ENCODE peak calls at places on chromosomes 7 and 10, in five cellular contexts. One of them, this sample, is unnamed.

GRCh38 chr7:108358553-108358952 is 97.7 kb downstream of the NRCAM start:
- DNase-seq in PC-3: peak; percentile 87
- DNase-seq in AG09309: peak; percentile 55
- DNase-seq in progenitor cell of endocrine pancreas: no peak
- DNase-seq in cardiac fibroblast: peak; percentile 95
- DNase-seq in this sample: no peak

GRCh38 chr7:98571986-98572385 is 45.1 kb upstream of the NPTX2 start:
- DNase-seq in PC-3: no peak
- DNase-seq in AG09309: no peak
- DNase-seq in progenitor cell of endocrine pancreas: no peak
- DNase-seq in cardiac fibroblast: no peak
- DNase-seq in this sample: no peak

GRCh38 chr10:57222603-57223002 is 861.5 kb upstream of the ZWINT start:
- DNase-seq in PC-3: no peak
- DNase-seq in AG09309: no peak
- DNase-seq in progenitor cell of endocrine pancreas: no peak
- DNase-seq in cardiac fibroblast: no peak
- DNase-seq in this sample: no peak

GRCh38 chr10:35563266-35563891 is 41.8 kb upstream of the GJD4 start:
- DNase-seq in PC-3: peak; percentile 98
- DNase-seq in AG09309: no peak
- DNase-seq in progenitor cell of endocrine pancreas: peak; percentile 38
- DNase-seq in cardiac fibroblast: peak; percentile 86
- DNase-seq in this sample: peak; percentile 69

GRCh38 chr10:110764378-110764777 is 107.3 kb upstream of the PDCD4 start:
- DNase-seq in PC-3: no peak
- DNase-seq in AG09309: no peak
- DNase-seq in progenitor cell of endocrine pancreas: no peak
- DNase-seq in cardiac fibroblast: no peak
- DNase-seq in this sample: no peak

GRCh38 chr10:68647928-68648327 is 73.1 kb upstream of the CCAR1 start:
- DNase-seq in PC-3: peak; percentile 90
- DNase-seq in AG09309: peak; percentile 79
- DNase-seq in progenitor cell of endocrine pancreas: no peak
- DNase-seq in cardiac fibroblast: peak; percentile 90
- DNase-seq in this sample: peak; percentile 15

GRCh38 chr7:77238703-77239136 is 39.1 kb upstream of the FGL2 start:
- DNase-seq in PC-3: no peak
- DNase-seq in AG09309: no peak
- DNase-seq in progenitor cell of endocrine pancreas: no peak
- DNase-seq in cardiac fibroblast: no peak
- DNase-seq in this sample: peak; percentile 98

GRCh38 chr7:97401398-97401797 is 283.9 kb downstream of the SDHAF3 start:
- DNase-seq in PC-3: no peak
- DNase-seq in AG09309: no peak
- DNase-seq in progenitor cell of endocrine pancreas: no peak
- DNase-seq in cardiac fibroblast: peak; percentile 17
- DNase-seq in this sample: no peak

GRCh38 chr10:60978287-60979115 is 34.5 kb upstream of the RHOBTB1 start:
- DNase-seq in PC-3: peak; percentile 99
- DNase-seq in AG09309: no peak
- DNase-seq in progenitor cell of endocrine pancreas: no peak
- DNase-seq in cardiac fibroblast: peak; percentile 44
- DNase-seq in this sample: no peak

GRCh38 chr7:70477051-70478010 is 654.6 kb upstream of the GALNT17 start:
- DNase-seq in PC-3: no peak
- DNase-seq in AG09309: no peak
- DNase-seq in progenitor cell of endocrine pancreas: no peak
- DNase-seq in cardiac fibroblast: no peak
- DNase-seq in this sample: no peak

GRCh38 chr7:833601-834258 is 1.5 kb downstream of the SUN1 start:
- DNase-seq in PC-3: no peak
- DNase-seq in AG09309: no peak
- DNase-seq in progenitor cell of endocrine pancreas: no peak
- DNase-seq in cardiac fibroblast: no peak
- DNase-seq in this sample: no peak

GRCh38 chr10:3085785-3086567 is 18.6 kb downstream of the PFKP start:
- DNase-seq in PC-3: no peak
- DNase-seq in AG09309: no peak
- DNase-seq in progenitor cell of endocrine pancreas: no peak
- DNase-seq in cardiac fibroblast: no peak
- DNase-seq in this sample: no peak

GRCh38 chr7:50531928-50532327 is 33.3 kb downstream of the DDC start:
- DNase-seq in PC-3: peak; percentile 60
- DNase-seq in AG09309: no peak
- DNase-seq in progenitor cell of endocrine pancreas: no peak
- DNase-seq in cardiac fibroblast: no peak
- DNase-seq in this sample: no peak

GRCh38 chr10:11225935-11226334 is 208.3 kb downstream of the CELF2 start:
- DNase-seq in PC-3: no peak
- DNase-seq in AG09309: no peak
- DNase-seq in progenitor cell of endocrine pancreas: no peak
- DNase-seq in cardiac fibroblast: no peak
- DNase-seq in this sample: peak; percentile 86

GRCh38 chr10:77943086-77943901 is 16.7 kb upstream of the DLG5 start:
- DNase-seq in PC-3: peak; percentile 99
- DNase-seq in AG09309: no peak
- DNase-seq in progenitor cell of endocrine pancreas: no peak
- DNase-seq in cardiac fibroblast: peak; percentile 76
- DNase-seq in this sample: peak; percentile 31

GRCh38 chr10:7411671-7412481 is 1.0 kb upstream of the SFMBT2 start:
- DNase-seq in PC-3: no peak
- DNase-seq in AG09309: no peak
- DNase-seq in progenitor cell of endocrine pancreas: no peak
- DNase-seq in cardiac fibroblast: no peak
- DNase-seq in this sample: no peak

GRCh38 chr10:126133906-126134703 is 237.7 kb downstream of the FANK1 start:
- DNase-seq in PC-3: peak; percentile 69
- DNase-seq in AG09309: peak; percentile 53
- DNase-seq in progenitor cell of endocrine pancreas: no peak
- DNase-seq in cardiac fibroblast: peak; percentile 92
- DNase-seq in this sample: no peak

GRCh38 chr10:67602268-67602950 is 93.6 kb downstream of the CTNNA3 start:
- DNase-seq in PC-3: peak; percentile 100
- DNase-seq in AG09309: peak; percentile 21
- DNase-seq in progenitor cell of endocrine pancreas: no peak
- DNase-seq in cardiac fibroblast: peak; percentile 85
- DNase-seq in this sample: no peak

GRCh38 chr10:5599613-5600520 is 66.5 kb downstream of the ASB13 start:
- DNase-seq in PC-3: no peak
- DNase-seq in AG09309: no peak
- DNase-seq in progenitor cell of endocrine pancreas: no peak
- DNase-seq in cardiac fibroblast: no peak
- DNase-seq in this sample: no peak

GRCh38 chr7:1675036-1675671 is 5.1 kb downstream of the ELFN1 start:
- DNase-seq in PC-3: no peak
- DNase-seq in AG09309: no peak
- DNase-seq in progenitor cell of endocrine pancreas: no peak
- DNase-seq in cardiac fibroblast: no peak
- DNase-seq in this sample: no peak

GRCh38 chr7:95394370-95394769 is 1.8 kb downstream of the PON3 start:
- DNase-seq in PC-3: no peak
- DNase-seq in AG09309: no peak
- DNase-seq in progenitor cell of endocrine pancreas: no peak
- DNase-seq in cardiac fibroblast: no peak
- DNase-seq in this sample: no peak

GRCh38 chr10:74500806-74501205 is 325.6 kb upstream of the KAT6B start:
- DNase-seq in PC-3: peak; percentile 46
- DNase-seq in AG09309: peak; percentile 5
- DNase-seq in progenitor cell of endocrine pancreas: no peak
- DNase-seq in cardiac fibroblast: peak; percentile 47
- DNase-seq in this sample: no peak

GRCh38 chr10:79081353-79082034 is 12.7 kb downstream of the ZMIZ1 start:
- DNase-seq in PC-3: peak; percentile 99
- DNase-seq in AG09309: peak; percentile 87
- DNase-seq in progenitor cell of endocrine pancreas: no peak
- DNase-seq in cardiac fibroblast: peak; percentile 90
- DNase-seq in this sample: peak; percentile 82

GRCh38 chr10:35194906-35195305 is 68.3 kb downstream of the CREM start:
- DNase-seq in PC-3: peak; percentile 37
- DNase-seq in AG09309: no peak
- DNase-seq in progenitor cell of endocrine pancreas: no peak
- DNase-seq in cardiac fibroblast: peak; percentile 58
- DNase-seq in this sample: peak; percentile 10

GRCh38 chr10:28263136-28263857 is 39.6 kb downstream of the MPP7 start:
- DNase-seq in PC-3: no peak
- DNase-seq in AG09309: no peak
- DNase-seq in progenitor cell of endocrine pancreas: no peak
- DNase-seq in cardiac fibroblast: no peak
- DNase-seq in this sample: no peak

GRCh38 chr10:19158358-19158757 is 109.8 kb downstream of the MALRD1 start:
- DNase-seq in PC-3: no peak
- DNase-seq in AG09309: no peak
- DNase-seq in progenitor cell of endocrine pancreas: no peak
- DNase-seq in cardiac fibroblast: no peak
- DNase-seq in this sample: no peak

GRCh38 chr7:155969192-155969929 is 157.1 kb upstream of the SHH start:
- DNase-seq in PC-3: no peak
- DNase-seq in AG09309: no peak
- DNase-seq in progenitor cell of endocrine pancreas: no peak
- DNase-seq in cardiac fibroblast: no peak
- DNase-seq in this sample: no peak

GRCh38 chr10:70331486-70332268 is 47.9 kb upstream of the NPFFR1 start:
- DNase-seq in PC-3: peak; percentile 99
- DNase-seq in AG09309: peak; percentile 80
- DNase-seq in progenitor cell of endocrine pancreas: no peak
- DNase-seq in cardiac fibroblast: peak; percentile 95
- DNase-seq in this sample: peak; percentile 99

GRCh38 chr10:79135790-79136189 is 67.0 kb downstream of the ZMIZ1 start:
- DNase-seq in PC-3: no peak
- DNase-seq in AG09309: no peak
- DNase-seq in progenitor cell of endocrine pancreas: no peak
- DNase-seq in cardiac fibroblast: no peak
- DNase-seq in this sample: no peak

GRCh38 chr7:3063016-3063753 is 19.5 kb upstream of the CARD11 start:
- DNase-seq in PC-3: peak; percentile 6
- DNase-seq in AG09309: no peak
- DNase-seq in progenitor cell of endocrine pancreas: no peak
- DNase-seq in cardiac fibroblast: no peak
- DNase-seq in this sample: no peak

GRCh38 chr7:130180571-130180971 is 24.6 kb downstream of the TMEM209 start:
- DNase-seq in PC-3: peak; percentile 59
- DNase-seq in AG09309: no peak
- DNase-seq in progenitor cell of endocrine pancreas: no peak
- DNase-seq in cardiac fibroblast: peak; percentile 77
- DNase-seq in this sample: no peak

GRCh38 chr10:31646519-31646918 is 282.1 kb downstream of the ARHGAP12 start:
- DNase-seq in PC-3: peak; percentile 30
- DNase-seq in AG09309: no peak
- DNase-seq in progenitor cell of endocrine pancreas: no peak
- DNase-seq in cardiac fibroblast: no peak
- DNase-seq in this sample: no peak

DNA sequence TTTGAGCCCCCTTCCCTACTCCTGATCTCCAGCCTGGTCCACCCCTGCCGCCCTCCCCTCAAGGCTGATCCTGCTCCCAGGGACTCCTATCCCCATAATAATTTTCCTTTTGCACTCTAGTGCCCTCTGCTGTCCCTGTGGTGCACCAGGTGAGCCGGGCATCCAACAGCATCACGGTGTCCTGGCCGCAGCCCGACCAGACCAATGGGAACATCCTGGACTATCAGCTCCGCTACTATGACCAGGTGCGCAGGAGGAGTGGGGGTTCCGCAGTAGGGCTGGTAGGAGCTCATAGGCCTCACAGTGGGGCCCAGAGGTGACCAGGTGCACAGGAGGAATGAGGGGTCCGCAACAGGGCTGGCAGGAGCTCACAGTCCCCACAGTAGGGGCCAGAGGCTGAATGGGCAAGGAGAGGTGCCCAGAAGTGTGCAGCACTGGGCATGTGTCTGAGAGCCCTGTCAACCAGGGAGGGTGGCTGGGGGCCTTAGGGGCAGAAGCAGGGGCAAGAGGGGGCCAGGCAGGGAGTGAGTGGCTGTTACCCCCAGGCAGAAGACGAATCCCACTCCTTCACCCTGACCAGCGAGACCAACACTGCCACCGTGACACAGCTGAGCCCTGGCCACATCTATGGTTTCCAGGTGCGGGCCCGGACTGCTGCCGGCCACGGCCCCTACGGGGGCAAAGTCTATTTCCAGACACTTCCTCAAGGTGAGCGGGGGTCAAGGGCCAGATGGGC is 11.7 kb downstream of the EPHB6 start:
- DNase-seq in PC-3: peak; percentile 73
- DNase-seq in AG09309: no peak
- DNase-seq in progenitor cell of endocrine pancreas: peak; percentile 43
- DNase-seq in cardiac fibroblast: peak; percentile 32
- DNase-seq in this sample: no peak
- TF ChIP-seq CTCF in PC-3: peak; percentile 81
- TF ChIP-seq CTCF in AG09309: peak; percentile 68
- TF ChIP-seq CTCF in progenitor cell of endocrine pancreas: peak; percentile 65
- TF ChIP-seq CTCF in cardiac fibroblast: peak; percentile 69
- TF ChIP-seq CTCF in this sample: peak; percentile 64

GRCh38 chr7:31763548-31763947 is 76.5 kb downstream of the PPP1R17 start:
- DNase-seq in PC-3: no peak
- DNase-seq in AG09309: no peak
- DNase-seq in progenitor cell of endocrine pancreas: no peak
- DNase-seq in cardiac fibroblast: no peak
- DNase-seq in this sample: peak; percentile 9
- TF ChIP-seq CTCF in PC-3: peak; percentile 52
- TF ChIP-seq CTCF in AG09309: no peak
- TF ChIP-seq CTCF in progenitor cell of endocrine pancreas: peak; percentile 39
- TF ChIP-seq CTCF in cardiac fibroblast: peak; percentile 30
- TF ChIP-seq CTCF in this sample: peak; percentile 52

DNA sequence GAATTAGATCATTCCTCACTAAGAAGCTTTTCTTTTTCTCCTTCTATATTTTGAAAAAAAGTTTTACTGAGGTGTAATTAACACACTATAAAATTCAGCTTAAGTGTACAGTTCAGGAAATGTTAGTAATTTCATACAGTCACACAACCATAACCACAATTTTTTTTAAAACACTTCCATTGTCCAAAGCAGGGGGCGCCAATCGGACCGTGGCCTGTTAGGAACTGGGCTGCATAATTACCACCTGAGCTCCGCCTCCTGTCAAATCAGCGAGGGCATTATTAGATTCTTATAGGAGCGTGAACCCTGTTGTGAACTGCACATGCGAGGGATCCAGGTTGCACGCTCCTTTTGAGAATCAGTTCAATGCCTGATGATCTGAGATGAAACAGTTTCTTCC is 427.1 kb downstream of the TFEC start:
- DNase-seq in PC-3: no peak
- DNase-seq in AG09309: no peak
- DNase-seq in progenitor cell of endocrine pancreas: no peak
- DNase-seq in cardiac fibroblast: no peak
- DNase-seq in this sample: peak; percentile 9
- TF ChIP-seq CTCF in PC-3: no peak
- TF ChIP-seq CTCF in AG09309: no peak
- TF ChIP-seq CTCF in progenitor cell of endocrine pancreas: no peak
- TF ChIP-seq CTCF in cardiac fibroblast: no peak
- TF ChIP-seq CTCF in this sample: no peak

DNA sequence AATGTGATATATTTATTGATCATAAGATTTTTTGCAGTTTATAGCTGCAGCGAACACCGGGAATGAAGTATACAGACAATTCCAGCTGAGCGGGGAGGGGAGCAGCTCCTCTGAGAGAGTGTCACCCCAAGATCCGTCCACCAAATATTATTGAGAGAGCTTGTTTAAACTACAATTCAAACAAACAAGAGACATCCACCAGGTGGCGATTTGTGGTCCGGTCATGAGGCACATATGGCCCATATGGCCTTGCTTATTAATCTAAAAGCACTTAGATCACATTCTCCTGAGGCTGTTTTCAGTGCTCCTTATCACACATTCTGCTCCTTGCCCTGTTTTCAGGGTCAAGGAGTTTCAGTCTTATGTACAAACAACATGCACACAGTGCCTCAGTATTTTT is 83.1 kb downstream of the THSD7A start:
- DNase-seq in PC-3: peak; percentile 3
- DNase-seq in AG09309: no peak
- DNase-seq in progenitor cell of endocrine pancreas: no peak
- DNase-seq in cardiac fibroblast: peak; percentile 3
- DNase-seq in this sample: peak; percentile 44
- TF ChIP-seq CTCF in PC-3: peak; percentile 19
- TF ChIP-seq CTCF in AG09309: no peak
- TF ChIP-seq CTCF in progenitor cell of endocrine pancreas: no peak
- TF ChIP-seq CTCF in cardiac fibroblast: no peak
- TF ChIP-seq CTCF in this sample: peak; percentile 20